ENCODE peak calls at places on chromosome 18, in nine cellular contexts. E, D, O, H, Q, X, A, C and P are unnamed samples.

GRCh38 chr18:34764451-34764850 is 54.4 kb downstream of the DTNA start:
- DNase-seq in E (no peak), D (no peak), O (no peak), H (no peak), Q (no peak), X (no peak), A (no peak), C (no peak), P (no peak)

GRCh38 chr18:13418013-13418710 is 199.6 kb downstream of the LDLRAD4 start:
- DNase-seq in E (no peak), D (no peak), O (no peak), H (no peak), Q (no peak), X (peak; percentile 81), A (no peak), C (no peak), P (no peak)

GRCh38 chr18:72107647-72108046 is 436.5 kb downstream of the CBLN2 start:
- DNase-seq in E (no peak), D (no peak), O (no peak), H (no peak), Q (no peak), X (no peak), A (no peak), C (no peak), P (peak; percentile 2)

GRCh38 chr18:10927980-10928605 is 221.3 kb downstream of the PIEZO2 start:
- DNase-seq in E (no peak), D (no peak), O (no peak), H (no peak), Q (no peak), X (no peak), A (no peak), C (no peak), P (no peak)

GRCh38 chr18:12421732-12422131 is 14.0 kb downstream of the PRELID3A start:
- DNase-seq in E (no peak), D (no peak), O (no peak), H (no peak), Q (no peak), X (no peak), A (no peak), C (no peak), P (no peak)

GRCh38 chr18:38481576-38481975 is 916.0 kb upstream of the CELF4 start:
- DNase-seq in E (no peak), D (no peak), O (no peak), H (no peak), Q (no peak), X (no peak), A (no peak), C (no peak), P (no peak)

GRCh38 chr18:53603281-53603680 is 621.2 kb downstream of the MBD2 start:
- DNase-seq in E (no peak), D (no peak), O (no peak), H (no peak), Q (no peak), X (no peak), A (no peak), C (no peak), P (no peak)

GRCh38 chr18:33761363-33761762 is 183.3 kb downstream of the ASXL3 start:
- DNase-seq in E (no peak), D (peak; percentile 20), O (no peak), H (peak; percentile 32), Q (no peak), X (no peak), A (no peak), C (no peak), P (no peak)

GRCh38 chr18:12821408-12821807 is 62.6 kb downstream of the PTPN2 start:
- DNase-seq in E (no peak), D (no peak), O (no peak), H (no peak), Q (no peak), X (no peak), A (no peak), C (peak; percentile 67), P (no peak)

GRCh38 chr18:32542221-32542798 is 71.6 kb upstream of the GAREM1 start:
- DNase-seq in E (no peak), D (no peak), O (no peak), H (peak; percentile 69), Q (no peak), X (no peak), A (no peak), C (no peak), P (no peak)

GRCh38 chr18:50287441-50288347 is at the start of gene CXXC1:
- DNase-seq in E (peak; percentile 97), D (peak; percentile 98), O (peak; percentile 97), H (peak; percentile 99), Q (peak; percentile 96), X (peak; percentile 97), A (peak; percentile 97), C (peak; percentile 100), P (peak; percentile 93)

GRCh38 chr18:23257686-23258565 is 122.6 kb downstream of the CABLES1 start:
- DNase-seq in E (no peak), D (peak; percentile 72), O (no peak), H (no peak), Q (no peak), X (no peak), A (no peak), C (no peak), P (no peak)

GRCh38 chr18:28136071-28136470 is 40.9 kb downstream of the CDH2 start:
- DNase-seq in E (no peak), D (no peak), O (no peak), H (no peak), Q (no peak), X (no peak), A (no peak), C (no peak), P (no peak)

GRCh38 chr18:30093376-30093775 is 949.2 kb downstream of the DSC3 start:
- DNase-seq in E (no peak), D (no peak), O (no peak), H (no peak), Q (no peak), X (no peak), A (no peak), C (no peak), P (no peak)

GRCh38 chr18:10432781-10433180 is 21.7 kb upstream of the APCDD1 start:
- DNase-seq in E (no peak), D (peak; percentile 28), O (no peak), H (no peak), Q (peak; percentile 55), X (no peak), A (no peak), C (no peak), P (no peak)